ENCODE peak calls at places on chromosomes 11 and 22, in six cellular contexts. L is activated CD4-positive, alpha-beta memory T cell treated with anti-CD3 and anti-CD28 coated beads for 36 hours; F is spleen; M is BE2C; P is aorta; E is GM12865. K is an unnamed sample.

GRCh38 chr22:36936362-36937116 is 23.1 kb downstream of the CSF2RB start:
- DNase-seq in L (no peak), F (no peak), M (no peak), P (no peak), E (no peak), K (peak; percentile 40)

GRCh38 chr11:46308632-46309419 is 31.4 kb downstream of the CREB3L1 start:
- DNase-seq in L (peak; percentile 82), F (peak; percentile 89), M (peak; percentile 63), P (peak; percentile 93), E (peak; percentile 82), K (peak; percentile 77)

GRCh38 chr22:44583854-44584253 is 85.8 kb upstream of the RTL6 start:
- DNase-seq in L (no peak), F (peak; percentile 52), M (peak; percentile 8), P (peak; percentile 62), E (no peak), K (no peak)

GRCh38 chr11:100830978-100831732 is 144.1 kb downstream of the ARHGAP42 start:
- DNase-seq in L (no peak), F (no peak), M (no peak), P (no peak), E (no peak), K (no peak)

GRCh38 chr22:37749223-37749622 is 52.4 kb downstream of the TRIOBP start:
- DNase-seq in L (no peak), F (no peak), M (no peak), P (no peak), E (no peak), K (peak; percentile 72)

GRCh38 chr11:105937331-105937730 is 84.7 kb downstream of the MSANTD4 start:
- DNase-seq in L (no peak), F (no peak), M (no peak), P (no peak), E (no peak), K (no peak)

GRCh38 chr11:128686745-128687177 is 7.1 kb upstream of the FLI1 start:
- DNase-seq in L (peak; percentile 72), F (peak; percentile 92), M (no peak), P (peak; percentile 80), E (peak; percentile 61), K (no peak)

GRCh38 chr11:64237484-64237951 is 3.1 kb downstream of the VEGFB start:
- DNase-seq in L (no peak), F (no peak), M (no peak), P (peak; percentile 68), E (no peak), K (no peak)

GRCh38 chr11:44178381-44178780 is 82.9 kb downstream of the EXT2 start:
- DNase-seq in L (no peak), F (no peak), M (no peak), P (no peak), E (no peak), K (no peak)

GRCh38 chr11:8250981-8251620 is 12.6 kb downstream of the LMO1 start:
- DNase-seq in L (no peak), F (peak; percentile 62), M (no peak), P (peak; percentile 66), E (no peak), K (no peak)

GRCh38 chr11:65546217-65546958 is 11.8 kb downstream of the LTBP3 start:
- DNase-seq in L (peak; percentile 99), F (peak; percentile 99), M (peak; percentile 87), P (peak; percentile 91), E (peak; percentile 94), K (peak; percentile 93)

GRCh38 chr22:31650391-31650790 is 11.6 kb downstream of the PISD start:
- DNase-seq in L (no peak), F (no peak), M (no peak), P (no peak), E (peak; percentile 61), K (no peak)

GRCh38 chr22:39243443-39244072 is 1.2 kb downstream of the PDGFB start:
- DNase-seq in L (peak; percentile 32), F (no peak), M (no peak), P (no peak), E (no peak), K (no peak)

GRCh38 chr11:63871962-63872832 is 33.3 kb downstream of the MARK2 start:
- DNase-seq in L (peak; percentile 57), F (peak; percentile 89), M (peak; percentile 74), P (peak; percentile 81), E (peak; percentile 91), K (peak; percentile 90)

GRCh38 chr11:48081151-48082010 is 101.0 kb downstream of the PTPRJ start:
- DNase-seq in L (peak; percentile 54), F (peak; percentile 79), M (no peak), P (peak; percentile 92), E (no peak), K (peak; percentile 48)

GRCh38 chr11:104968365-104968855 is at the start of gene CASP4:
- DNase-seq in L (no peak), F (no peak), M (no peak), P (no peak), E (peak; percentile 50), K (peak; percentile 46)

GRCh38 chr11:24386551-24387404 is 110.1 kb upstream of the LUZP2 start:
- DNase-seq in L (no peak), F (no peak), M (no peak), P (no peak), E (peak; percentile 0), K (no peak)

GRCh38 chr11:119438599-119438998 is 15.6 kb upstream of the THY1 start:
- DNase-seq in L (no peak), F (no peak), M (no peak), P (no peak), E (no peak), K (no peak)

GRCh38 chr22:24466831-24467249 is 28.3 kb upstream of the UPB1 start:
- DNase-seq in L (no peak), F (no peak), M (no peak), P (no peak), E (no peak), K (no peak)

GRCh38 chr11:91794146-91794545 is 430.5 kb upstream of the FAT3 start:
- DNase-seq in L (no peak), F (no peak), M (no peak), P (no peak), E (no peak), K (no peak)

GRCh38 chr11:64649304-64649703 is 58.3 kb downstream of the SLC22A12 start:
- DNase-seq in L (no peak), F (no peak), M (peak; percentile 15), P (no peak), E (peak; percentile 24), K (no peak)

GRCh38 chr11:73334244-73335203 is 26.4 kb downstream of the ARHGEF17 start:
- DNase-seq in L (no peak), F (no peak), M (peak; percentile 89), P (peak; percentile 95), E (peak; percentile 54), K (peak; percentile 79)

GRCh38 chr11:76768091-76769047 is 14.8 kb upstream of the TSKU start:
- DNase-seq in L (peak; percentile 43), F (peak; percentile 86), M (no peak), P (no peak), E (peak; percentile 14), K (no peak)

GRCh38 chr11:65363770-65364169 is 9.2 kb downstream of the TIGD3 start:
- DNase-seq in L (no peak), F (no peak), M (no peak), P (no peak), E (no peak), K (no peak)

GRCh38 chr11:114319716-114320328 is 23.6 kb downstream of the NNMT start:
- DNase-seq in L (no peak), F (no peak), M (no peak), P (no peak), E (no peak), K (no peak)

GRCh38 chr22:45211435-45211834 is 29.3 kb downstream of the KIAA0930 start:
- DNase-seq in L (no peak), F (peak; percentile 24), M (no peak), P (peak; percentile 59), E (no peak), K (no peak)

GRCh38 chr11:118921929-118922744 is 3.6 kb downstream of the BCL9L start:
- DNase-seq in L (no peak), F (peak; percentile 83), M (peak; percentile 76), P (peak; percentile 94), E (no peak), K (peak; percentile 85)

GRCh38 chr22:25085930-25086901 is 113.4 kb upstream of the CRYBB3 start:
- DNase-seq in L (peak; percentile 43), F (no peak), M (peak; percentile 56), P (peak; percentile 89), E (peak; percentile 59), K (peak; percentile 52)

GRCh38 chr22:19889951-19890350 is 35.3 kb upstream of the GNB1L start:
- DNase-seq in L (peak; percentile 47), F (peak; percentile 77), M (no peak), P (peak; percentile 63), E (no peak), K (no peak)

GRCh38 chr11:36499325-36499724 is 10.7 kb downstream of the TRAF6 start:
- DNase-seq in L (no peak), F (no peak), M (no peak), P (no peak), E (no peak), K (no peak)

GRCh38 chr22:32410459-32410858 is 1.6 kb downstream of the RTCB start:
- DNase-seq in L (no peak), F (no peak), M (no peak), P (no peak), E (no peak), K (no peak)

K was measured in ureter.